ENCODE peak calls at places on chromosomes 3 and 15, in ten cellular contexts. One of them, this sample, is unnamed.

GRCh38 chr3:192772495-192772894 is 45.2 kb upstream of the FGF12 start:
- DNase-seq in PC-9: peak
- DNase-seq in CD8-positive, alpha-beta T cell: no peak
- DNase-seq in bronchial epithelial cell: peak
- DNase-seq in uterus: no peak
- DNase-seq in adipocyte: peak
- DNase-seq in fibroblast of pulmonary artery: peak
- DNase-seq in psoas muscle: no peak
- DNase-seq in endodermal cell: peak
- DNase-seq in HL-60: no peak
- DNase-seq in this sample: no peak

GRCh38 chr3:161171639-161172552 is 49.2 kb upstream of the NMD3 start:
- DNase-seq in PC-9: no peak
- DNase-seq in CD8-positive, alpha-beta T cell: no peak
- DNase-seq in bronchial epithelial cell: peak
- DNase-seq in uterus: no peak
- DNase-seq in adipocyte: no peak
- DNase-seq in fibroblast of pulmonary artery: peak
- DNase-seq in psoas muscle: no peak
- DNase-seq in endodermal cell: no peak
- DNase-seq in HL-60: no peak
- DNase-seq in this sample: no peak

GRCh38 chr3:171696805-171697204 is 113.5 kb downstream of the PLD1 start:
- DNase-seq in PC-9: no peak
- DNase-seq in CD8-positive, alpha-beta T cell: no peak
- DNase-seq in bronchial epithelial cell: no peak
- DNase-seq in uterus: no peak
- DNase-seq in adipocyte: no peak
- DNase-seq in fibroblast of pulmonary artery: no peak
- DNase-seq in psoas muscle: no peak
- DNase-seq in endodermal cell: no peak
- DNase-seq in HL-60: no peak
- DNase-seq in this sample: no peak

GRCh38 chr15:41499109-41499851 is 5.6 kb downstream of the ITPKA start:
- DNase-seq in PC-9: no peak
- DNase-seq in CD8-positive, alpha-beta T cell: no peak
- DNase-seq in bronchial epithelial cell: no peak
- DNase-seq in uterus: no peak
- DNase-seq in adipocyte: no peak
- DNase-seq in fibroblast of pulmonary artery: no peak
- DNase-seq in psoas muscle: no peak
- DNase-seq in endodermal cell: no peak
- DNase-seq in HL-60: no peak
- DNase-seq in this sample: no peak

GRCh38 chr15:57732526-57733331 is 26.2 kb downstream of the POLR2M start:
- DNase-seq in PC-9: peak
- DNase-seq in CD8-positive, alpha-beta T cell: no peak
- DNase-seq in bronchial epithelial cell: peak
- DNase-seq in uterus: peak
- DNase-seq in adipocyte: peak
- DNase-seq in fibroblast of pulmonary artery: peak
- DNase-seq in psoas muscle: peak
- DNase-seq in endodermal cell: peak
- DNase-seq in HL-60: peak
- DNase-seq in this sample: peak

GRCh38 chr15:53506370-53506769 is 253.1 kb downstream of the WDR72 start:
- DNase-seq in PC-9: no peak
- DNase-seq in CD8-positive, alpha-beta T cell: no peak
- DNase-seq in bronchial epithelial cell: no peak
- DNase-seq in uterus: no peak
- DNase-seq in adipocyte: no peak
- DNase-seq in fibroblast of pulmonary artery: no peak
- DNase-seq in psoas muscle: no peak
- DNase-seq in endodermal cell: peak
- DNase-seq in HL-60: no peak
- DNase-seq in this sample: no peak

GRCh38 chr3:81863714-81864113 is 102.3 kb upstream of the GBE1 start:
- DNase-seq in PC-9: no peak
- DNase-seq in CD8-positive, alpha-beta T cell: no peak
- DNase-seq in bronchial epithelial cell: no peak
- DNase-seq in uterus: no peak
- DNase-seq in adipocyte: no peak
- DNase-seq in fibroblast of pulmonary artery: no peak
- DNase-seq in psoas muscle: no peak
- DNase-seq in endodermal cell: no peak
- DNase-seq in HL-60: no peak
- DNase-seq in this sample: no peak

GRCh38 chr3:126364130-126364695 is 7.0 kb upstream of the KLF15 start:
- DNase-seq in PC-9: no peak
- DNase-seq in CD8-positive, alpha-beta T cell: no peak
- DNase-seq in bronchial epithelial cell: no peak
- DNase-seq in uterus: no peak
- DNase-seq in adipocyte: no peak
- DNase-seq in fibroblast of pulmonary artery: no peak
- DNase-seq in psoas muscle: no peak
- DNase-seq in endodermal cell: no peak
- DNase-seq in HL-60: no peak
- DNase-seq in this sample: no peak

GRCh38 chr3:148975277-148975676 is 16.1 kb upstream of the GYG1 start:
- DNase-seq in PC-9: no peak
- DNase-seq in CD8-positive, alpha-beta T cell: no peak
- DNase-seq in bronchial epithelial cell: no peak
- DNase-seq in uterus: no peak
- DNase-seq in adipocyte: no peak
- DNase-seq in fibroblast of pulmonary artery: no peak
- DNase-seq in psoas muscle: peak
- DNase-seq in endodermal cell: no peak
- DNase-seq in HL-60: no peak
- DNase-seq in this sample: no peak

GRCh38 chr3:148970311-148970710 is 21.0 kb upstream of the GYG1 start:
- DNase-seq in PC-9: no peak
- DNase-seq in CD8-positive, alpha-beta T cell: no peak
- DNase-seq in bronchial epithelial cell: no peak
- DNase-seq in uterus: no peak
- DNase-seq in adipocyte: no peak
- DNase-seq in fibroblast of pulmonary artery: no peak
- DNase-seq in psoas muscle: no peak
- DNase-seq in endodermal cell: no peak
- DNase-seq in HL-60: no peak
- DNase-seq in this sample: no peak

GRCh38 chr3:148971819-148972218 is 19.5 kb upstream of the GYG1 start:
- DNase-seq in PC-9: no peak
- DNase-seq in CD8-positive, alpha-beta T cell: no peak
- DNase-seq in bronchial epithelial cell: no peak
- DNase-seq in uterus: peak
- DNase-seq in adipocyte: peak
- DNase-seq in fibroblast of pulmonary artery: peak
- DNase-seq in psoas muscle: no peak
- DNase-seq in endodermal cell: no peak
- DNase-seq in HL-60: no peak
- DNase-seq in this sample: peak

GRCh38 chr3:148975696-148976095 is 15.6 kb upstream of the GYG1 start:
- DNase-seq in PC-9: no peak
- DNase-seq in CD8-positive, alpha-beta T cell: no peak
- DNase-seq in bronchial epithelial cell: no peak
- DNase-seq in uterus: no peak
- DNase-seq in adipocyte: no peak
- DNase-seq in fibroblast of pulmonary artery: no peak
- DNase-seq in psoas muscle: no peak
- DNase-seq in endodermal cell: no peak
- DNase-seq in HL-60: no peak
- DNase-seq in this sample: no peak

DNA sequence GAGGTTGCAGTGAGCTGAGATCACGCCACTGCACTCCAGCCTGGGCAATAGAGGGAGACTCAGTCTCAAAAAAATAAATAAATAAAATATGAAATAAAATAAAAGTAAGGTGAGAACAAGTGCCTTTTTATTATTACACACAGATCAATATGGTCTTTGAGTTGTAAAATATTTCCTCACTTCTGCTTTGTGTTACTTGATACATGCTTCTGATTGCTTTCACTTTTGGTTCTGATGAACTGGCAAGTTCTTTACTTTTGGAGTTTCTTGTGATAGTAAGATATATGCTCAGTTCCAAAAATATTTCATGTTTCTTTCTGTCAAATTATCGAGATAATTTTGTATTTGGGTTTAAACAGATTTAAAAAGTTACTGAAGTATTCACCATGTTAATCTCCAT is 16.6 kb upstream of the GYG1 start:
- DNase-seq in PC-9: no peak
- DNase-seq in CD8-positive, alpha-beta T cell: no peak
- DNase-seq in bronchial epithelial cell: no peak
- DNase-seq in uterus: no peak
- DNase-seq in adipocyte: peak
- DNase-seq in fibroblast of pulmonary artery: no peak
- DNase-seq in psoas muscle: no peak
- DNase-seq in endodermal cell: no peak
- DNase-seq in HL-60: no peak
- DNase-seq in this sample: no peak
- H3K4me3 ChIP-seq in PC-9: no peak
- H3K4me3 ChIP-seq in CD8-positive, alpha-beta T cell: no peak
- H3K4me3 ChIP-seq in bronchial epithelial cell: no peak
- H3K4me3 ChIP-seq in uterus: no peak
- H3K4me3 ChIP-seq in adipocyte: peak
- H3K4me3 ChIP-seq in fibroblast of pulmonary artery: peak
- H3K4me3 ChIP-seq in psoas muscle: peak
- H3K4me3 ChIP-seq in endodermal cell: no peak
- H3K4me3 ChIP-seq in HL-60: no peak
- H3K4me3 ChIP-seq in this sample: no peak

GRCh38 chr3:179655236-179655635 is 2.4 kb downstream of the USP13 start:
- DNase-seq in PC-9: no peak
- DNase-seq in CD8-positive, alpha-beta T cell: no peak
- DNase-seq in bronchial epithelial cell: no peak
- DNase-seq in uterus: no peak
- DNase-seq in adipocyte: no peak
- DNase-seq in fibroblast of pulmonary artery: no peak
- DNase-seq in psoas muscle: no peak
- DNase-seq in endodermal cell: no peak
- DNase-seq in HL-60: no peak
- DNase-seq in this sample: no peak
- H3K4me3 ChIP-seq in PC-9: peak
- H3K4me3 ChIP-seq in CD8-positive, alpha-beta T cell: no peak
- H3K4me3 ChIP-seq in bronchial epithelial cell: no peak
- H3K4me3 ChIP-seq in uterus: no peak
- H3K4me3 ChIP-seq in adipocyte: peak
- H3K4me3 ChIP-seq in fibroblast of pulmonary artery: no peak
- H3K4me3 ChIP-seq in psoas muscle: peak
- H3K4me3 ChIP-seq in endodermal cell: peak
- H3K4me3 ChIP-seq in HL-60: no peak
- H3K4me3 ChIP-seq in this sample: no peak

GRCh38 chr15:31357148-31357547 is 30.5 kb downstream of the KLF13 start:
- DNase-seq in PC-9: no peak
- DNase-seq in CD8-positive, alpha-beta T cell: no peak
- DNase-seq in bronchial epithelial cell: no peak
- DNase-seq in uterus: no peak
- DNase-seq in adipocyte: no peak
- DNase-seq in fibroblast of pulmonary artery: no peak
- DNase-seq in psoas muscle: no peak
- DNase-seq in endodermal cell: no peak
- DNase-seq in HL-60: peak
- DNase-seq in this sample: no peak

GRCh38 chr15:31352911-31353811 is 26.5 kb downstream of the KLF13 start:
- DNase-seq in PC-9: no peak
- DNase-seq in CD8-positive, alpha-beta T cell: no peak
- DNase-seq in bronchial epithelial cell: no peak
- DNase-seq in uterus: peak
- DNase-seq in adipocyte: peak
- DNase-seq in fibroblast of pulmonary artery: peak
- DNase-seq in psoas muscle: peak
- DNase-seq in endodermal cell: no peak
- DNase-seq in HL-60: peak
- DNase-seq in this sample: peak

GRCh38 chr15:31350771-31351170 is 24.1 kb downstream of the KLF13 start:
- DNase-seq in PC-9: no peak
- DNase-seq in CD8-positive, alpha-beta T cell: no peak
- DNase-seq in bronchial epithelial cell: no peak
- DNase-seq in uterus: no peak
- DNase-seq in adipocyte: no peak
- DNase-seq in fibroblast of pulmonary artery: no peak
- DNase-seq in psoas muscle: no peak
- DNase-seq in endodermal cell: no peak
- DNase-seq in HL-60: no peak
- DNase-seq in this sample: no peak

GRCh38 chr15:31352283-31352880 is 25.7 kb downstream of the KLF13 start:
- DNase-seq in PC-9: no peak
- DNase-seq in CD8-positive, alpha-beta T cell: no peak
- DNase-seq in bronchial epithelial cell: no peak
- DNase-seq in uterus: no peak
- DNase-seq in adipocyte: no peak
- DNase-seq in fibroblast of pulmonary artery: no peak
- DNase-seq in psoas muscle: peak
- DNase-seq in endodermal cell: no peak
- DNase-seq in HL-60: no peak
- DNase-seq in this sample: no peak

DNA sequence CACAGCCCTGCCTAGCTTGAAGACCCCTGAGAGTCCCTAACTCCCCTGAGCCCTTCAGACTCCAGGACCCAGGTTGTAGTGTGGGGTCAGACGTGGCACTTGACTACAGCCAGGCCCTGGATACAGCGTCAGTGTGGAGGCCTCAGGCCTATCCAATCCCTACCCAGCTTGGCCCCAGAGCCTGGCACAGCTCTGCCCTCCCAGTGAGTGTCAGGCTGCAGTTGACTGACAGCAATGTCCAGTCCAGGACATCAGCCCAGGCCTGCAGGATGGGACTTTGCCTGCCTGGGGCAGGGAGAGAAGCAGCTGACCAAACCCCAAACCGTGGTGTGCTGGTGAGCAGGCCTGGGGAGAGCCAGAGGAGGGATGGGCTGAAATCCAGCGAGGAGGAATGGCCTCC is 27.3 kb downstream of the KLF13 start:
- DNase-seq in PC-9: no peak
- DNase-seq in CD8-positive, alpha-beta T cell: no peak
- DNase-seq in bronchial epithelial cell: no peak
- DNase-seq in uterus: peak
- DNase-seq in adipocyte: peak
- DNase-seq in fibroblast of pulmonary artery: no peak
- DNase-seq in psoas muscle: peak
- DNase-seq in endodermal cell: no peak
- DNase-seq in HL-60: no peak
- DNase-seq in this sample: no peak
- H3K4me3 ChIP-seq in PC-9: no peak
- H3K4me3 ChIP-seq in CD8-positive, alpha-beta T cell: peak
- H3K4me3 ChIP-seq in bronchial epithelial cell: no peak
- H3K4me3 ChIP-seq in uterus: no peak
- H3K4me3 ChIP-seq in adipocyte: peak
- H3K4me3 ChIP-seq in fibroblast of pulmonary artery: no peak
- H3K4me3 ChIP-seq in psoas muscle: peak
- H3K4me3 ChIP-seq in endodermal cell: no peak
- H3K4me3 ChIP-seq in HL-60: no peak
- H3K4me3 ChIP-seq in this sample: no peak

GRCh38 chr3:129065727-129066087 is 5.1 kb downstream of the GP9 start:
- DNase-seq in PC-9: no peak
- DNase-seq in CD8-positive, alpha-beta T cell: no peak
- DNase-seq in bronchial epithelial cell: no peak
- DNase-seq in uterus: no peak
- DNase-seq in adipocyte: no peak
- DNase-seq in fibroblast of pulmonary artery: no peak
- DNase-seq in psoas muscle: no peak
- DNase-seq in endodermal cell: no peak
- DNase-seq in HL-60: no peak
- DNase-seq in this sample: no peak

GRCh38 chr3:129063841-129064482 is 3.4 kb downstream of the GP9 start:
- DNase-seq in PC-9: no peak
- DNase-seq in CD8-positive, alpha-beta T cell: no peak
- DNase-seq in bronchial epithelial cell: peak
- DNase-seq in uterus: no peak
- DNase-seq in adipocyte: no peak
- DNase-seq in fibroblast of pulmonary artery: no peak
- DNase-seq in psoas muscle: no peak
- DNase-seq in endodermal cell: peak
- DNase-seq in HL-60: no peak
- DNase-seq in this sample: no peak

GRCh38 chr3:129064969-129065726 is 4.6 kb downstream of the GP9 start:
- DNase-seq in PC-9: no peak
- DNase-seq in CD8-positive, alpha-beta T cell: no peak
- DNase-seq in bronchial epithelial cell: no peak
- DNase-seq in uterus: no peak
- DNase-seq in adipocyte: no peak
- DNase-seq in fibroblast of pulmonary artery: no peak
- DNase-seq in psoas muscle: no peak
- DNase-seq in endodermal cell: peak
- DNase-seq in HL-60: no peak
- DNase-seq in this sample: no peak

GRCh38 chr3:129070086-129070875 is 9.7 kb downstream of the GP9 start:
- DNase-seq in PC-9: no peak
- DNase-seq in CD8-positive, alpha-beta T cell: no peak
- DNase-seq in bronchial epithelial cell: no peak
- DNase-seq in uterus: no peak
- DNase-seq in adipocyte: no peak
- DNase-seq in fibroblast of pulmonary artery: no peak
- DNase-seq in psoas muscle: no peak
- DNase-seq in endodermal cell: no peak
- DNase-seq in HL-60: no peak
- DNase-seq in this sample: no peak

DNA sequence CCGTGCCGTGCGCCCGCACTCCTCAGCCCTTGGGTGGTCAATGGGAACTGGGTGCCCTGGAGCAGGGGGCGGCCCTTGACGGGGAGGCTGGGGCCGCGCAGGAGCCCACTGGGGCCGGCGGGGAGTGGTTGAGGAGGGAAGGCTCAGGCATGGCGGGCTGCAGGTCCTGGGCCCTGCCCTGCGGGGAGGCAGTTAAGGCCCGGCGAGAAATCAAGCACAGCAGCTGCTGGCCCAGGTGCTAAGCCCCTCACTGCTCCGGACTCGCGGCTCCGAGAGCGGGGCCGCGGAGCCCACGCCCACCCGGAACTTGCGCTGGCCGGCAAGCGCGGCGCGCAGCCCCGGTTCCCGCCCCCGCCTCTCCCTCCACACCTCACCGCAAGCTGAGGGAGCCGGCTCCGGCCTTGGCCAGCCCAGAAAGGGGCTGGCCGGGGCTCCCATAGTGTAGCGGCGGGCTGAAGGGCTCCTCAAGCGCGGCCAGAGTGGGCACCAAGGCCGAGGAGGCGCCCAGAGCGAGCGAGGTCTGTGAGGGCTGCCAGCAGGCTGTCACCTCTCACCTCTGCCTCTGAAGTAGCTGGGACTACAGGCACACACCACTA is 7.8 kb downstream of the GP9 start:
- DNase-seq in PC-9: no peak
- DNase-seq in CD8-positive, alpha-beta T cell: no peak
- DNase-seq in bronchial epithelial cell: no peak
- DNase-seq in uterus: no peak
- DNase-seq in adipocyte: no peak
- DNase-seq in fibroblast of pulmonary artery: peak
- DNase-seq in psoas muscle: no peak
- DNase-seq in endodermal cell: peak
- DNase-seq in HL-60: no peak
- DNase-seq in this sample: no peak
- H3K4me3 ChIP-seq in PC-9: no peak
- H3K4me3 ChIP-seq in CD8-positive, alpha-beta T cell: peak
- H3K4me3 ChIP-seq in bronchial epithelial cell: peak
- H3K4me3 ChIP-seq in uterus: peak
- H3K4me3 ChIP-seq in adipocyte: peak
- H3K4me3 ChIP-seq in fibroblast of pulmonary artery: peak
- H3K4me3 ChIP-seq in psoas muscle: peak
- H3K4me3 ChIP-seq in endodermal cell: no peak
- H3K4me3 ChIP-seq in HL-60: peak
- H3K4me3 ChIP-seq in this sample: peak

This sample was measured in foreskin fibroblast.